ENCODE peak calls at places on chromosome 5, in seven cellular contexts. E is ovary; X is NCI-H460; V is stimulated activated CD8-positive, alpha-beta memory T cell treated with anti-CD3 and anti-CD28 coated beads, Interleukin-7, amount 100 ng/mL, for 48 hours; D is GM04504; N is GM10248; S is kidney tubule cell. P is an unnamed sample.

GRCh38 chr5:98638701-98639100 is 134.8 kb upstream of the RGMB start:
- DNase-seq in E (no peak), X (no peak), V (no peak), D (peak), N (no peak), S (peak), P (no peak)

GRCh38 chr5:180173875-180174586 is 35.0 kb downstream of the RASGEF1C start:
- DNase-seq in E (no peak), X (no peak), V (no peak), D (no peak), N (no peak), S (peak), P (no peak)

GRCh38 chr5:83453937-83454336 is 17.6 kb upstream of the VCAN start:
- DNase-seq in E (no peak), X (no peak), V (no peak), D (no peak), N (no peak), S (no peak), P (no peak)

GRCh38 chr5:11385251-11385900 is 518.9 kb downstream of the CTNND2 start:
- DNase-seq in E (no peak), X (peak), V (no peak), D (no peak), N (no peak), S (peak), P (no peak)

GRCh38 chr5:79255786-79256557 is 20.0 kb downstream of the JMY start:
- DNase-seq in E (no peak), X (peak), V (peak), D (peak), N (no peak), S (peak), P (no peak)

GRCh38 chr5:96144289-96144688 is 182.6 kb upstream of the ELL2 start:
- DNase-seq in E (no peak), X (no peak), V (no peak), D (no peak), N (no peak), S (no peak), P (no peak)

GRCh38 chr5:2752059-2752874 is 790 bp upstream of the IRX2 start:
- DNase-seq in E (no peak), X (peak), V (no peak), D (no peak), N (no peak), S (peak), P (no peak)

GRCh38 chr5:163626904-163627434 is 121.5 kb downstream of the MAT2B start:
- DNase-seq in E (no peak), X (no peak), V (no peak), D (no peak), N (no peak), S (no peak), P (no peak)

GRCh38 chr5:116629168-116629567 is 54.5 kb upstream of the SEMA6A start:
- DNase-seq in E (no peak), X (no peak), V (no peak), D (no peak), N (no peak), S (no peak), P (no peak)

GRCh38 chr5:36367524-36367923 is 65.8 kb upstream of the RANBP3L start:
- DNase-seq in E (no peak), X (no peak), V (no peak), D (peak), N (no peak), S (peak), P (no peak)

GRCh38 chr5:113050606-113051391 is 74.2 kb downstream of the DCP2 start:
- DNase-seq in E (no peak), X (no peak), V (no peak), D (peak), N (no peak), S (peak), P (no peak)

GRCh38 chr5:11888221-11888620 is 16.0 kb downstream of the CTNND2 start:
- DNase-seq in E (no peak), X (no peak), V (no peak), D (no peak), N (no peak), S (no peak), P (no peak)

GRCh38 chr5:170267431-170268152 is 30.0 kb downstream of the LCP2 start:
- DNase-seq in E (peak), X (peak), V (no peak), D (peak), N (peak), S (peak), P (peak)

GRCh38 chr5:168282120-168282519 is 9.3 kb upstream of the WWC1 start:
- DNase-seq in E (no peak), X (no peak), V (no peak), D (peak), N (no peak), S (peak), P (no peak)

GRCh38 chr5:44388504-44389409 is 463 bp downstream of the FGF10 start:
- DNase-seq in E (peak), X (no peak), V (no peak), D (no peak), N (no peak), S (no peak), P (no peak)

GRCh38 chr5:72224946-72225427 is 95.1 kb downstream of the MRPS27 start:
- DNase-seq in E (no peak), X (no peak), V (no peak), D (no peak), N (no peak), S (no peak), P (no peak)

GRCh38 chr5:2586016-2586715 is 165.3 kb downstream of the IRX2 start:
- DNase-seq in E (no peak), X (no peak), V (no peak), D (no peak), N (no peak), S (no peak), P (no peak)

GRCh38 chr5:126864042-126864688 is 87.2 kb downstream of the LMNB1 start:
- DNase-seq in E (no peak), X (no peak), V (no peak), D (no peak), N (no peak), S (no peak), P (no peak)

GRCh38 chr5:68027519-68027918 is 188.0 kb upstream of the PIK3R1 start:
- DNase-seq in E (no peak), X (no peak), V (no peak), D (peak), N (no peak), S (no peak), P (no peak)

GRCh38 chr5:53930457-53930856 is 370.0 kb downstream of the NDUFS4 start:
- DNase-seq in E (no peak), X (no peak), V (no peak), D (no peak), N (no peak), S (no peak), P (no peak)

GRCh38 chr5:53418409-53418808 is 62.0 kb upstream of the FST start:
- DNase-seq in E (no peak), X (peak), V (no peak), D (no peak), N (no peak), S (no peak), P (no peak)

GRCh38 chr5:157575096-157575872 is at the start of gene ADAM19:
- DNase-seq in E (peak), X (no peak), V (peak), D (peak), N (peak), S (peak), P (peak)

GRCh38 chr5:158461240-158461854 is 602.4 kb upstream of the CLINT1 start:
- DNase-seq in E (peak), X (no peak), V (no peak), D (no peak), N (no peak), S (no peak), P (no peak)

GRCh38 chr5:151664694-151665583 is 21.8 kb downstream of the SPARC start:
- DNase-seq in E (peak), X (no peak), V (no peak), D (no peak), N (no peak), S (no peak), P (no peak)

GRCh38 chr5:74966151-74967050 is 86.0 kb downstream of the GCNT4 start:
- DNase-seq in E (no peak), X (no peak), V (no peak), D (no peak), N (no peak), S (peak), P (no peak)

GRCh38 chr5:91366571-91366970 is 16.5 kb downstream of the ARRDC3 start:
- DNase-seq in E (no peak), X (no peak), V (no peak), D (no peak), N (no peak), S (no peak), P (no peak)

GRCh38 chr5:83554686-83555085 is 83.1 kb downstream of the VCAN start:
- DNase-seq in E (no peak), X (no peak), V (no peak), D (no peak), N (no peak), S (peak), P (no peak)

GRCh38 chr5:127320032-127320945 is 29.7 kb downstream of the MEGF10 start:
- DNase-seq in E (no peak), X (no peak), V (no peak), D (no peak), N (no peak), S (peak), P (no peak)

GRCh38 chr5:111520908-111521307 is 8.6 kb upstream of the STARD4 start:
- DNase-seq in E (no peak), X (no peak), V (no peak), D (no peak), N (no peak), S (no peak), P (no peak)

P was measured in T-cell.